ENCODE peak calls at places on chromosomes 3 and 15, in ten cellular contexts. Z is breast epithelium, X is transverse colon, L is GM10248, V is WTC11, I is progenitor cell of endocrine pancreas, Y is gastrocnemius medialis, J is glutamatergic neuron, P is GM13976, S is cardiac fibroblast. B is an unnamed sample.

GRCh38 chr15:75583689-75584088 is 4.6 kb upstream of the PTPN9 start:
- DNase-seq in X (no peak), Z (no peak), P (no peak), L (no peak), Y (no peak), S (no peak), I (no peak), V (no peak), J (no peak), B (no peak)

GRCh38 chr15:76439542-76439941 is 103.0 kb downstream of the ISL2 start:
- DNase-seq in V (peak; percentile 68), I (no peak), P (no peak), Y (no peak), X (no peak), J (no peak), L (no peak), S (no peak), Z (no peak), B (no peak)

GRCh38 chr3:141797167-141797773 is 34.1 kb downstream of the GRK7 start:
- DNase-seq in L (peak; percentile 60), Z (no peak), P (peak; percentile 60), S (peak; percentile 61), J (peak; percentile 76), I (peak; percentile 44), V (peak; percentile 87), Y (no peak), X (peak; percentile 33), B (no peak)

GRCh38 chr15:31302029-31302657 is 24.5 kb upstream of the KLF13 start:
- DNase-seq in I (no peak), V (no peak), P (no peak), J (no peak), S (no peak), Y (no peak), Z (no peak), X (no peak), L (no peak), B (no peak)

GRCh38 chr3:11115548-11115947 is 38.7 kb upstream of the HRH1 start:
- DNase-seq in L (no peak), X (no peak), P (no peak), I (no peak), Z (no peak), S (no peak), V (no peak), Y (no peak), J (no peak), B (no peak)

GRCh38 chr15:34366271-34367043 is 539 bp downstream of the LPCAT4 start:
- DNase-seq in I (peak; percentile 59), Y (no peak), X (peak; percentile 88), S (peak; percentile 38), L (peak; percentile 59), P (peak; percentile 64), V (peak; percentile 85), Z (no peak), J (peak; percentile 79), B (peak; percentile 35)

GRCh38 chr3:5115506-5116162 is 6.5 kb upstream of the ARL8B start:
- DNase-seq in L (no peak), X (no peak), Z (no peak), V (no peak), J (no peak), Y (no peak), I (no peak), P (no peak), S (peak; percentile 18), B (no peak)

GRCh38 chr15:63474810-63475316 is 29.5 kb upstream of the USP3 start:
- DNase-seq in S (no peak), P (peak; percentile 73), J (no peak), V (no peak), Z (no peak), X (peak; percentile 67), Y (no peak), I (no peak), L (peak; percentile 75), B (no peak)

GRCh38 chr3:57949779-57950618 is 58.2 kb upstream of the FLNB start:
- DNase-seq in X (no peak), Z (peak; percentile 41), S (peak; percentile 25), L (no peak), J (no peak), I (no peak), Y (no peak), P (no peak), V (no peak), B (no peak)

GRCh38 chr3:80043226-80043625 is 275.4 kb upstream of the ROBO1 start:
- DNase-seq in I (no peak), L (no peak), P (no peak), J (no peak), V (no peak), Y (no peak), S (no peak), Z (no peak), X (no peak), B (no peak)

GRCh38 chr15:40858706-40859105 is 14.9 kb downstream of the SPINT1 start:
- DNase-seq in X (no peak), V (no peak), I (no peak), S (no peak), P (no peak), L (no peak), Z (no peak), J (no peak), Y (no peak), B (no peak)

GRCh38 chr15:87362531-87362930 is 894.0 kb downstream of the NTRK3 start:
- DNase-seq in V (no peak), Y (no peak), Z (no peak), S (peak; percentile 27), I (no peak), J (no peak), L (no peak), X (no peak), P (no peak), B (no peak)

GRCh38 chr15:55518641-55519040 is 10.6 kb upstream of the DNAAF4 start:
- DNase-seq in J (no peak), L (no peak), S (no peak), Y (no peak), X (no peak), V (no peak), I (no peak), Z (no peak), P (no peak), B (no peak)
- TF ChIP-seq CTCF in J (peak; percentile 66), L (no peak), S (peak; percentile 39), Y (no peak), X (no peak), V (no peak), I (peak; percentile 45), Z (no peak), P (no peak), B (no peak)

GRCh38 chr3:48067271-48067670 is 51.1 kb upstream of the MAP4 start:
- DNase-seq in X (no peak), S (no peak), J (no peak), Z (no peak), I (no peak), Y (no peak), V (no peak), P (no peak), L (no peak), B (no peak)

GRCh38 chr3:48069339-48069738 is 53.1 kb upstream of the MAP4 start:
- DNase-seq in V (no peak), L (no peak), X (no peak), S (no peak), I (no peak), P (no peak), Z (no peak), J (no peak), Y (no peak), B (no peak)

GRCh38 chr3:48065035-48065434 is 48.8 kb upstream of the MAP4 start:
- DNase-seq in X (no peak), V (no peak), P (no peak), Y (no peak), I (no peak), L (no peak), S (no peak), J (no peak), Z (no peak), B (no peak)

GRCh38 chr3:48070030-48070429 is 53.8 kb upstream of the MAP4 start:
- DNase-seq in X (no peak), I (no peak), S (no peak), V (no peak), L (no peak), Z (no peak), J (no peak), Y (no peak), P (no peak), B (no peak)

DNA sequence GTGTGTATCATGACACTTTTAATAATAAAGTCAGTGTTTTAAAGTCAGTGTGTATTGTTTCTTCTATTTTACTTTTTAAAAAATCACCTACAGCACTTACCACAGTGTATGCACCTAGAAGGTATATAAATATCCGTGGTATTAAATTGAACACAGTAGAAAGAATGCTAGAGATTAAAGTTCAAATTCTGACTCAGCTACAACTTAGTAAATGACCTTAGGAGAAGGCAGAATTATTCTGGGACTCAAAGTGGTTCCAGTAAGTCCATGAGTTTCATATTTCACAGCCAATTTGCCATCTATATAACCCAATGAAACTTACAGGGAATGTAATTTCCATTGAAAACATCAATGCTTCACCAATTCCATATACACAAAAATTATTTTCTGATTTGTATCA is 52.7 kb upstream of the MAP4 start:
- DNase-seq in I (no peak), Z (no peak), Y (no peak), S (no peak), P (no peak), V (no peak), L (no peak), J (no peak), X (no peak), B (no peak)
- TF ChIP-seq CTCF in I (no peak), Z (no peak), Y (no peak), S (no peak), P (no peak), V (no peak), L (no peak), J (no peak), X (no peak), B (no peak)

DNA sequence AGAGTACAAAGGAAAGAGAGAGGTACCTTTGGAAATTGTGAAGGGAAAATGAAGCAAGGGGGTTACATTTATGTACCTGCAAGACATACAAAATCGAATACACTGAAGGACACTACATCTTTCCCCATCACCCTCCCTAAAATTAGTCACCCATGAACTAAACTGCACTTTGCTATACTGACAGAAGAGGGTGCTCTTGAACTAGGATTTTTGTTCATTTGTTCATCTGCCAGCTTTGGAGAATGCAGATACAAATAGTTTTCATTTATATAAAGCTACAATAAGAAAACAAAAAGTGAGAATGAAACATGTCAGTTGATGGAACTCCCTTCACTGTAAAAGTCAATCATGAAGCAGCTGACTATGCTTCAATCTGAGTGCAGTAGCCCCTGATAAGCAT is 55.7 kb downstream of the PCCB start:
- DNase-seq in L (no peak), X (no peak), S (peak; percentile 70), Y (no peak), V (no peak), I (no peak), P (no peak), Z (no peak), J (no peak), B (no peak)
- TF ChIP-seq CTCF in L (no peak), X (no peak), S (peak; percentile 47), Y (no peak), V (no peak), I (peak; percentile 11), P (no peak), Z (no peak), J (no peak), B (no peak)

DNA sequence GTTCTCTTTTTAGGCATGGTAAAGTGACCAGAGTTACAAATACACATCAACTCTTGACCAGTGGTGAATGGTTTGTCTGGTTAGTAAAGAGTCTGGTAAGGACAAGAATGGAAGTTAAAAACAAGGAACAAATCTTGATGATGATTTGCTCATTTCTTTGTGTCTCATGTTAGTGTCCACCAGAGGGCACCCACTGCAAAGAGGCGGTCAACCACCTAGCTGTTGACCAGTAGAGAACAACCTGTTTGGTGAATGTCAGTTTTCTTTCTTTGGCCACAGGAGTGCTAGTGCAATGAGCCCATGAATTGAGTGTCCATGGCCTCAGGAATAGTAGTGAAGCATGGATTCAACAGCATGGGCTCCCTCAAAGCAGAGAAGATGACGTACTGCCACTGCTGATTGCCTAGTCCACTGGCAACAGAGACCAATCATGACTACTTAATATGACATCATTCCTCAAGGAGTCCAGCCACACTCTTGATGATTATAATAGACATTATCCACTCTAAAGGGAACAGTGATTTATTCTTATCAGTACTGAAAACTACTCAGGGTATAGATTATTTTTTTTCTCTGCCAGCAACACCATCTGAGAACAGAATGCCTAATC is 10.7 kb upstream of the CNTN6 start:
- DNase-seq in Z (peak; percentile 36), V (no peak), X (peak; percentile 43), P (peak; percentile 15), I (peak; percentile 22), J (peak; percentile 62), L (no peak), Y (no peak), S (peak; percentile 68), B (no peak)
- TF ChIP-seq CTCF in Z (peak; percentile 39), V (no peak), X (peak; percentile 66), P (peak; percentile 64), I (peak; percentile 87), J (peak; percentile 82), L (peak; percentile 47), Y (peak; percentile 45), S (peak; percentile 68), B (peak; percentile 23)